ENCODE peak calls at places on chromosomes 1 and 21, in nine cellular contexts. V is foreskin keratinocyte; E is stimulated activated CD4-positive, alpha-beta T cell treated with anti-CD3 and anti-CD28 coated beads, Interleukin-2, amount 100 ng/mL, for 48 hours; O is left cardiac atrium; X is EL; R is GM12891; A is stimulated activated CD8-positive, alpha-beta memory T cell treated with anti-CD3 and anti-CD28 coated beads, Interleukin-2, amount 100 ng/mL, for 1 hour; N is HuH-7.5; Z is GM13977. W is an unnamed sample.

GRCh38 chr1:6260433-6260934 is 414 bp downstream of the GPR153 start:
- DNase-seq in E (no peak), X (peak), Z (peak), R (no peak), O (peak), A (no peak), V (no peak), N (no peak), W (peak)

GRCh38 chr1:41151846-41152245 is 90.3 kb downstream of the SCMH1 start:
- DNase-seq in X (peak), O (no peak), N (no peak), Z (no peak), E (no peak), A (no peak), V (no peak), R (no peak), W (no peak)

GRCh38 chr1:201882665-201883132 is 6.0 kb upstream of the SHISA4 start:
- DNase-seq in X (peak), N (no peak), A (no peak), E (no peak), R (no peak), V (peak), Z (peak), O (no peak), W (no peak)

GRCh38 chr1:53678948-53679825 is 59.8 kb downstream of the GLIS1 start:
- DNase-seq in O (no peak), X (no peak), N (no peak), R (no peak), V (no peak), Z (no peak), E (no peak), A (no peak), W (no peak)

GRCh38 chr1:44973645-44974044 is 12.8 kb downstream of the EIF2B3 start:
- DNase-seq in N (no peak), X (no peak), E (no peak), V (no peak), O (no peak), Z (no peak), R (no peak), A (no peak), W (no peak)

GRCh38 chr1:229342902-229343587 is at the start of gene CCSAP:
- DNase-seq in V (no peak), A (peak), O (peak), E (peak), Z (peak), X (peak), N (peak), R (peak), W (peak)

GRCh38 chr21:28431527-28432200 is 561.0 kb downstream of the LTN1 start:
- DNase-seq in O (no peak), N (no peak), X (no peak), R (no peak), A (no peak), Z (no peak), E (no peak), V (no peak), W (no peak)

GRCh38 chr1:56180806-56181205 is 398.6 kb downstream of the PLPP3 start:
- DNase-seq in E (no peak), O (no peak), R (no peak), X (no peak), A (no peak), V (no peak), N (no peak), Z (no peak), W (no peak)

GRCh38 chr1:151062738-151063371 is 2.7 kb downstream of the MLLT11 start:
- DNase-seq in X (peak), O (no peak), Z (no peak), N (no peak), V (peak), A (no peak), R (no peak), E (no peak), W (no peak)

GRCh38 chr1:227234998-227235405 is 83.3 kb downstream of the CDC42BPA start:
- DNase-seq in A (no peak), X (peak), O (no peak), R (peak), V (peak), Z (peak), E (no peak), N (peak), W (no peak)

GRCh38 chr1:10651793-10652192 is 144.7 kb downstream of the CASZ1 start:
- DNase-seq in V (no peak), N (no peak), Z (no peak), R (no peak), A (no peak), X (no peak), O (no peak), E (no peak), W (no peak)

GRCh38 chr1:209207701-209208286 is 375.7 kb upstream of the CAMK1G start:
- DNase-seq in R (peak), Z (peak), A (no peak), N (peak), V (no peak), X (peak), E (peak), O (peak), W (peak)

GRCh38 chr21:43025636-43026180 is 49.9 kb downstream of the CBS start:
- DNase-seq in A (no peak), Z (no peak), X (peak), O (no peak), E (no peak), N (peak), R (no peak), V (no peak), W (no peak)

GRCh38 chr1:197799271-197799670 is 24.0 kb upstream of the DENND1B start:
- DNase-seq in X (peak), E (no peak), N (no peak), A (no peak), Z (no peak), R (no peak), V (no peak), O (no peak), W (no peak)

GRCh38 chr1:3070654-3071506 is 1.9 kb downstream of the PRDM16 start:
- DNase-seq in A (no peak), O (peak), X (no peak), E (no peak), V (no peak), Z (no peak), N (no peak), R (no peak), W (peak)

GRCh38 chr21:21614966-21615365 is 616.8 kb downstream of the NCAM2 start:
- DNase-seq in N (no peak), X (no peak), R (no peak), Z (no peak), O (no peak), E (no peak), V (no peak), A (no peak), W (no peak)

GRCh38 chr1:227901906-227902640 is 45.7 kb downstream of the WNT9A start:
- DNase-seq in O (no peak), V (no peak), E (no peak), A (no peak), X (peak), Z (no peak), N (no peak), R (no peak), W (peak)

GRCh38 chr21:34263629-34264028 is 100.2 kb upstream of the KCNE2 start:
- DNase-seq in X (no peak), E (no peak), N (no peak), R (no peak), V (no peak), O (no peak), Z (no peak), A (no peak), W (no peak)

GRCh38 chr21:34996304-34997081 is 52.6 kb downstream of the RUNX1 start:
- DNase-seq in N (no peak), V (no peak), X (peak), R (no peak), E (no peak), A (no peak), O (peak), Z (no peak), W (peak)

GRCh38 chr21:34668803-34669148 is at the start of gene CLIC6:
- DNase-seq in O (peak), V (no peak), Z (no peak), A (no peak), N (no peak), R (no peak), X (no peak), E (no peak), W (no peak)

GRCh38 chr1:70528591-70529333 is 117.7 kb downstream of the CTH start:
- DNase-seq in V (no peak), A (no peak), N (no peak), X (peak), R (no peak), E (no peak), O (no peak), Z (peak), W (peak)

GRCh38 chr21:34891610-34891943 is 157.5 kb downstream of the RUNX1 start:
- DNase-seq in N (no peak), R (no peak), V (no peak), E (no peak), X (no peak), Z (no peak), A (no peak), O (no peak), W (no peak)